ENCODE peak calls at places on chromosomes 7 and 10, in six cellular contexts. One of them, this sample, is unnamed.
A peak's percentile ranks its signal among the peaks of the same experiment; 100 is the strongest.

GRCh38 chr7:21946228-21946709 is 570 bp upstream of the CDCA7L start:
- DNase-seq in A549: no peak
- DNase-seq in mesenteric fat pad: no peak
- DNase-seq in iris pigment epithelial cell: no peak
- DNase-seq in DND-41: no peak
- DNase-seq in stimulated activated CD4-positive, alpha-beta T cell treated with anti-CD3 and anti-CD28 coated beads, Interleukin-2, amount 100 ng/mL, for 24 hours: no peak
- DNase-seq in this sample: peak; percentile 37

GRCh38 chr10:72435570-72435969 is 80.9 kb upstream of the DNAJB12 start:
- DNase-seq in A549: no peak
- DNase-seq in mesenteric fat pad: no peak
- DNase-seq in iris pigment epithelial cell: no peak
- DNase-seq in DND-41: no peak
- DNase-seq in stimulated activated CD4-positive, alpha-beta T cell treated with anti-CD3 and anti-CD28 coated beads, Interleukin-2, amount 100 ng/mL, for 24 hours: no peak
- DNase-seq in this sample: no peak

GRCh38 chr7:148700693-148701092 is 2.0 kb downstream of the CUL1 start:
- DNase-seq in A549: no peak
- DNase-seq in mesenteric fat pad: no peak
- DNase-seq in iris pigment epithelial cell: peak; percentile 65
- DNase-seq in DND-41: peak; percentile 78
- DNase-seq in stimulated activated CD4-positive, alpha-beta T cell treated with anti-CD3 and anti-CD28 coated beads, Interleukin-2, amount 100 ng/mL, for 24 hours: peak; percentile 65
- DNase-seq in this sample: peak; percentile 72

GRCh38 chr10:113657544-113657943 is 6.3 kb downstream of the NRAP start:
- DNase-seq in A549: no peak
- DNase-seq in mesenteric fat pad: no peak
- DNase-seq in iris pigment epithelial cell: no peak
- DNase-seq in DND-41: no peak
- DNase-seq in stimulated activated CD4-positive, alpha-beta T cell treated with anti-CD3 and anti-CD28 coated beads, Interleukin-2, amount 100 ng/mL, for 24 hours: no peak
- DNase-seq in this sample: no peak

GRCh38 chr10:70503776-70504175 is 25.2 kb downstream of the PALD1 start:
- DNase-seq in A549: no peak
- DNase-seq in mesenteric fat pad: no peak
- DNase-seq in iris pigment epithelial cell: no peak
- DNase-seq in DND-41: no peak
- DNase-seq in stimulated activated CD4-positive, alpha-beta T cell treated with anti-CD3 and anti-CD28 coated beads, Interleukin-2, amount 100 ng/mL, for 24 hours: no peak
- DNase-seq in this sample: no peak

GRCh38 chr10:124291009-124291671 is 127.6 kb downstream of the OAT start:
- DNase-seq in A549: no peak
- DNase-seq in mesenteric fat pad: peak; percentile 89
- DNase-seq in iris pigment epithelial cell: peak; percentile 8
- DNase-seq in DND-41: no peak
- DNase-seq in stimulated activated CD4-positive, alpha-beta T cell treated with anti-CD3 and anti-CD28 coated beads, Interleukin-2, amount 100 ng/mL, for 24 hours: no peak
- DNase-seq in this sample: no peak

GRCh38 chr7:37193775-37194135 is 254.9 kb downstream of the ELMO1 start:
- DNase-seq in A549: no peak
- DNase-seq in mesenteric fat pad: no peak
- DNase-seq in iris pigment epithelial cell: no peak
- DNase-seq in DND-41: no peak
- DNase-seq in stimulated activated CD4-positive, alpha-beta T cell treated with anti-CD3 and anti-CD28 coated beads, Interleukin-2, amount 100 ng/mL, for 24 hours: no peak
- DNase-seq in this sample: no peak

GRCh38 chr10:127315888-127316287 is 119.5 kb upstream of the INSYN2A start:
- DNase-seq in A549: no peak
- DNase-seq in mesenteric fat pad: no peak
- DNase-seq in iris pigment epithelial cell: no peak
- DNase-seq in DND-41: no peak
- DNase-seq in stimulated activated CD4-positive, alpha-beta T cell treated with anti-CD3 and anti-CD28 coated beads, Interleukin-2, amount 100 ng/mL, for 24 hours: no peak
- DNase-seq in this sample: no peak

GRCh38 chr7:93972029-93972725 is 32.0 kb downstream of the BET1 start:
- DNase-seq in A549: no peak
- DNase-seq in mesenteric fat pad: no peak
- DNase-seq in iris pigment epithelial cell: no peak
- DNase-seq in DND-41: no peak
- DNase-seq in stimulated activated CD4-positive, alpha-beta T cell treated with anti-CD3 and anti-CD28 coated beads, Interleukin-2, amount 100 ng/mL, for 24 hours: no peak
- DNase-seq in this sample: no peak

This sample was measured in GM23248.